ENCODE peak calls at places on chromosome 12, in four cellular contexts. One of them, this sample, is unnamed.

GRCh38 chr12:115983226-115983798 is 294.2 kb downstream of the MED13L start:
- DNase-seq in CD8-positive, alpha-beta memory T cell: no peak
- DNase-seq in esophagus squamous epithelium: no peak
- DNase-seq in endothelial cell of umbilical vein: peak; percentile 9
- DNase-seq in this sample: no peak

GRCh38 chr12:103680591-103681065 is 93.6 kb downstream of the STAB2 start:
- DNase-seq in CD8-positive, alpha-beta memory T cell: no peak
- DNase-seq in esophagus squamous epithelium: no peak
- DNase-seq in endothelial cell of umbilical vein: no peak
- DNase-seq in this sample: peak; percentile 52

GRCh38 chr12:99978152-99978551 is 6.6 kb downstream of the ANKS1B start:
- DNase-seq in CD8-positive, alpha-beta memory T cell: no peak
- DNase-seq in esophagus squamous epithelium: no peak
- DNase-seq in endothelial cell of umbilical vein: no peak
- DNase-seq in this sample: no peak

GRCh38 chr12:52442600-52443061 is 8.5 kb upstream of the KRT75 start:
- DNase-seq in CD8-positive, alpha-beta memory T cell: no peak
- DNase-seq in esophagus squamous epithelium: no peak
- DNase-seq in endothelial cell of umbilical vein: no peak
- DNase-seq in this sample: no peak

GRCh38 chr12:48794870-48795269 is 6.0 kb upstream of the ADCY6 start:
- DNase-seq in CD8-positive, alpha-beta memory T cell: no peak
- DNase-seq in esophagus squamous epithelium: no peak
- DNase-seq in endothelial cell of umbilical vein: no peak
- DNase-seq in this sample: no peak

GRCh38 chr12:34236073-34236472 is 213.8 kb downstream of the ALG10 start:
- DNase-seq in CD8-positive, alpha-beta memory T cell: no peak
- DNase-seq in esophagus squamous epithelium: no peak
- DNase-seq in endothelial cell of umbilical vein: no peak
- DNase-seq in this sample: no peak

GRCh38 chr12:4251228-4251891 is 22.2 kb upstream of the CCND2 start:
- DNase-seq in CD8-positive, alpha-beta memory T cell: peak; percentile 57
- DNase-seq in esophagus squamous epithelium: no peak
- DNase-seq in endothelial cell of umbilical vein: no peak
- DNase-seq in this sample: no peak

GRCh38 chr12:95943231-95943842 is at the start of gene AMDHD1:
- DNase-seq in CD8-positive, alpha-beta memory T cell: peak; percentile 72
- DNase-seq in esophagus squamous epithelium: no peak
- DNase-seq in endothelial cell of umbilical vein: peak; percentile 59
- DNase-seq in this sample: peak; percentile 30

GRCh38 chr12:26149963-26150362 is 25.1 kb upstream of the BHLHE41 start:
- DNase-seq in CD8-positive, alpha-beta memory T cell: no peak
- DNase-seq in esophagus squamous epithelium: no peak
- DNase-seq in endothelial cell of umbilical vein: no peak
- DNase-seq in this sample: no peak

GRCh38 chr12:12715459-12716150 is 1.6 kb upstream of the CDKN1B start:
- DNase-seq in CD8-positive, alpha-beta memory T cell: peak; percentile 36
- DNase-seq in esophagus squamous epithelium: no peak
- DNase-seq in endothelial cell of umbilical vein: peak; percentile 73
- DNase-seq in this sample: no peak

GRCh38 chr12:5882511-5883185 is 62.4 kb downstream of the ANO2 start:
- DNase-seq in CD8-positive, alpha-beta memory T cell: no peak
- DNase-seq in esophagus squamous epithelium: no peak
- DNase-seq in endothelial cell of umbilical vein: no peak
- DNase-seq in this sample: no peak

GRCh38 chr12:59744564-59744963 is 148.7 kb downstream of the SLC16A7 start:
- DNase-seq in CD8-positive, alpha-beta memory T cell: no peak
- DNase-seq in esophagus squamous epithelium: no peak
- DNase-seq in endothelial cell of umbilical vein: no peak
- DNase-seq in this sample: no peak

GRCh38 chr12:12265571-12266388 is 1.1 kb downstream of the LRP6 start:
- DNase-seq in CD8-positive, alpha-beta memory T cell: peak; percentile 7
- DNase-seq in esophagus squamous epithelium: no peak
- DNase-seq in endothelial cell of umbilical vein: peak; percentile 58
- DNase-seq in this sample: no peak

GRCh38 chr12:116539905-116540482 is 19.2 kb upstream of the MAP1LC3B2 start:
- DNase-seq in CD8-positive, alpha-beta memory T cell: no peak
- DNase-seq in esophagus squamous epithelium: no peak
- DNase-seq in endothelial cell of umbilical vein: peak; percentile 14
- DNase-seq in this sample: no peak

GRCh38 chr12:56307221-56307965 is 7.3 kb upstream of the CS start:
- DNase-seq in CD8-positive, alpha-beta memory T cell: no peak
- DNase-seq in esophagus squamous epithelium: no peak
- DNase-seq in endothelial cell of umbilical vein: no peak
- DNase-seq in this sample: no peak

GRCh38 chr12:13573698-13574321 is 377.3 kb downstream of the EMP1 start:
- DNase-seq in CD8-positive, alpha-beta memory T cell: no peak
- DNase-seq in esophagus squamous epithelium: no peak
- DNase-seq in endothelial cell of umbilical vein: no peak
- DNase-seq in this sample: no peak

GRCh38 chr12:113850309-113851056 is 115.6 kb downstream of the RBM19 start:
- DNase-seq in CD8-positive, alpha-beta memory T cell: no peak
- DNase-seq in esophagus squamous epithelium: no peak
- DNase-seq in endothelial cell of umbilical vein: no peak
- DNase-seq in this sample: peak; percentile 69

GRCh38 chr12:47942327-47943230 is 20.8 kb upstream of the TMEM106C start:
- DNase-seq in CD8-positive, alpha-beta memory T cell: peak; percentile 29
- DNase-seq in esophagus squamous epithelium: no peak
- DNase-seq in endothelial cell of umbilical vein: no peak
- DNase-seq in this sample: no peak

GRCh38 chr12:9118161-9118560 is 2.4 kb upstream of the A2M start:
- DNase-seq in CD8-positive, alpha-beta memory T cell: no peak
- DNase-seq in esophagus squamous epithelium: no peak
- DNase-seq in endothelial cell of umbilical vein: peak; percentile 16
- DNase-seq in this sample: no peak

GRCh38 chr12:9673404-9674225 is 4.1 kb downstream of the CLEC2D start:
- DNase-seq in CD8-positive, alpha-beta memory T cell: peak; percentile 68
- DNase-seq in esophagus squamous epithelium: no peak
- DNase-seq in endothelial cell of umbilical vein: peak; percentile 94
- DNase-seq in this sample: peak; percentile 67

GRCh38 chr12:10701226-10701681 is 21.9 kb downstream of the YBX3 start:
- DNase-seq in CD8-positive, alpha-beta memory T cell: no peak
- DNase-seq in esophagus squamous epithelium: no peak
- DNase-seq in endothelial cell of umbilical vein: no peak
- DNase-seq in this sample: no peak

DNA sequence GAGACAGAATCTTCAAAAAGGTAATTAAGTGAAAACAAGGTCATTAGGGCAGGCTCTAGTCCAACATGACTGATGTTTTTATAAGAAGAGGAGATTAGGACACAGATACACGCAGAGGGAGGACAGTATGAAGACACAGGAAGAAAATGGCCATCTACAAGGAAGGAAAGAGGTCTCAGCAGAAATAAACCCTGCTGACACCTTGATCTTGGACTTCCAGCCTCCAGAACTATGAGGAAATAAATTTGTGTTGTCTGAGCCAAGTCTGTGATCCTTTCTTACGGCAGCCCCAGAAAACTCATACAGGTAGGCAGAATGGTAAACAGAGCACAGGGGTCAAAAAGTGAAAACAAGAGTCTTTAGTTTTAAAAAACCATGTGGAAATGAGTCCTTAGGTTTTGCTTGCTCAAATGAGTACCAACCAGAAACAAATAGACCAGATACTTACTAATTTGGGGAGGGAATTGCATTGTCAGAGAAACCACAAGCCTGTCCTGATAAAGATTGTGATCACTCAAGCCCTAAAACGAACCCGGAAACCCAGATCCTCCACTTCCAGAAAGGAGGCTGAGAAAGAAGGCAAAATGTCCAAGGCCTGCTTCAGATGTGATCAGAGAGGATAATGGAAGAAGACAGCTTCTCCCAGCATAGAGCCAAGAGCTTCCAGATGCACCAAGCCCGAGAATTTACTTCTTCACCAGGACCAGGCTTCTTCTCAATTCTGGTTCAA is 93.9 kb downstream of the DUSP6 start:
- DNase-seq in CD8-positive, alpha-beta memory T cell: no peak
- DNase-seq in esophagus squamous epithelium: no peak
- DNase-seq in endothelial cell of umbilical vein: no peak
- DNase-seq in this sample: no peak
- H3K27ac ChIP-seq in CD8-positive, alpha-beta memory T cell: no peak overlapping the region
- H3K27ac ChIP-seq in esophagus squamous epithelium: no peak overlapping the region
- H3K27ac ChIP-seq in endothelial cell of umbilical vein: no peak overlapping the region
- H3K27ac ChIP-seq in this sample: no peak overlapping the region

GRCh38 chr12:14964401-14964800 is 3.0 kb upstream of the ARHGDIB start:
- DNase-seq in CD8-positive, alpha-beta memory T cell: no peak
- DNase-seq in esophagus squamous epithelium: no peak
- DNase-seq in endothelial cell of umbilical vein: no peak
- DNase-seq in this sample: no peak
- H3K27ac ChIP-seq in CD8-positive, alpha-beta memory T cell: no peak overlapping the region
- H3K27ac ChIP-seq in esophagus squamous epithelium: no peak overlapping the region
- H3K27ac ChIP-seq in endothelial cell of umbilical vein: no peak overlapping the region
- H3K27ac ChIP-seq in this sample: no peak overlapping the region

GRCh38 chr12:6953417-6954315 is 2.5 kb downstream of the PTPN6 start:
- DNase-seq in CD8-positive, alpha-beta memory T cell: peak; percentile 80
- DNase-seq in esophagus squamous epithelium: no peak
- DNase-seq in endothelial cell of umbilical vein: peak; percentile 46
- DNase-seq in this sample: no peak

GRCh38 chr12:6952860-6953416 is 1.8 kb downstream of the PTPN6 start:
- DNase-seq in CD8-positive, alpha-beta memory T cell: no peak
- DNase-seq in esophagus squamous epithelium: no peak
- DNase-seq in endothelial cell of umbilical vein: no peak
- DNase-seq in this sample: no peak

GRCh38 chr12:6955462-6956331 is 4.5 kb downstream of the PTPN6 start:
- DNase-seq in CD8-positive, alpha-beta memory T cell: no peak
- DNase-seq in esophagus squamous epithelium: no peak
- DNase-seq in endothelial cell of umbilical vein: no peak
- DNase-seq in this sample: no peak

GRCh38 chr12:6954754-6955461 is 3.8 kb downstream of the PTPN6 start:
- DNase-seq in CD8-positive, alpha-beta memory T cell: no peak
- DNase-seq in esophagus squamous epithelium: no peak
- DNase-seq in endothelial cell of umbilical vein: no peak
- DNase-seq in this sample: no peak

DNA sequence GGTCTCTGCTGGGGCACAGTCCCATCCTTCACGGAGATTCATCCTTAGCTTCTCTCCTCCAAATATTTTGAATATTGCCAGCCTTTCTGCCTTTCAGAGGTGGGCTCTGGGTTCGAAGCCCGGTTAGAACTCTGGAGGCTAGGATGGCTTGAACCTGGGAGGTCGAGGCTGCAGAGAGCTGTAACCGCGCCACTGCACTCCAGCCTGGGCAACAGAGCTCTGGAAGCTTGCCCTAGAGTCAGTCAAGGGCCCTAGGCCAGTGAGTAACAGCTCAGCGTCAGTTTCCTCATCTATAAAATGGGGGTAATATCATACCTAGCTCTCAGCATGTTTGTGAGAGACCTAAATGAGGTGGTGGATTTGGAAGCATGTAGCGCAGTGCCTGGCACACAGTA is 3.2 kb downstream of the PTPN6 start:
- DNase-seq in CD8-positive, alpha-beta memory T cell: no peak
- DNase-seq in esophagus squamous epithelium: no peak
- DNase-seq in endothelial cell of umbilical vein: no peak
- DNase-seq in this sample: no peak
- H3K27ac ChIP-seq in CD8-positive, alpha-beta memory T cell: peak overlapping the region; percentile 68
- H3K27ac ChIP-seq in esophagus squamous epithelium: peak overlapping the region; percentile 30
- H3K27ac ChIP-seq in endothelial cell of umbilical vein: no peak overlapping the region
- H3K27ac ChIP-seq in this sample: peak overlapping the region; percentile 32

DNA sequence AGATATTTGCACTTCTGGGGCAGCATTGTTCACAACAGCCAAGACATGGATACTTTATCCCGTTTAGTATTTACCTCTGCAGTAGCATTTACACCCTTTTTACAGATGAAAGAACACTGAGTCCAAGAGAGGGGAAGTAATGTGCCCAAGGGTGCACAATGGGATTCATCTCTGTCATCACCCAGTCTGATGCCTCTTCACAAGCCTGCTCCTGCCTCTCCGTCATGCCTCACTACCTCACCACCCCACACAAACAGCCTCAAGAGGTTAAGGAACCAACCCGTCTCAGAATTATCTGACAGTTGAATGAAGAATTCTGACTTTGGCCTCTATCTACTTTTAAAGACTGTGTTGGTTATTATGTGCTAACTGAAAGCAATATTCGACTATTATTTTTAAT is 368.4 kb downstream of the ATP23 start:
- DNase-seq in CD8-positive, alpha-beta memory T cell: no peak
- DNase-seq in esophagus squamous epithelium: no peak
- DNase-seq in endothelial cell of umbilical vein: no peak
- DNase-seq in this sample: no peak
- H3K27ac ChIP-seq in CD8-positive, alpha-beta memory T cell: no peak overlapping the region
- H3K27ac ChIP-seq in esophagus squamous epithelium: peak overlapping the region; percentile 60
- H3K27ac ChIP-seq in endothelial cell of umbilical vein: peak overlapping the region; percentile 95
- H3K27ac ChIP-seq in this sample: no peak overlapping the region

DNA sequence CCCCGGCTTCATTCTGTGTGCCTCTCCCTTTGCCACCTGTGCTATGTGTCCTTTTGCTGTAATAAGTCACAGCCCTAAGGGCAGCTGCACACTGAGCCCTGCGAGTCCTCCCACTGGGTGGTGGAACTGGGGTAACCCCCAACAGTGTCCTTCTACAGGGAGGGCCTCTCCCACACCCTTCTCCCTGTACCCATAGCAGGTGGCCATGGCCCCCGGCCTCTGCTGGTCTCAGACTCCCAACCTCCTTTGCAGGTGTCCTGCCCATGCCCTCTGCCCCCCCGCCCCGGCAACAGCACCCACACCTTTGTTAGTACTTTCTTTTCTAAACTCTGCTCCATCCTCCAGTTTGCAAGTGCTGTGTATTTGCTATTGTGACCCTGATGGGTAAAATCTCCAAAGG is 171.8 kb downstream of the PIWIL1 start:
- DNase-seq in CD8-positive, alpha-beta memory T cell: no peak
- DNase-seq in esophagus squamous epithelium: no peak
- DNase-seq in endothelial cell of umbilical vein: no peak
- DNase-seq in this sample: no peak
- H3K27ac ChIP-seq in CD8-positive, alpha-beta memory T cell: no peak overlapping the region
- H3K27ac ChIP-seq in esophagus squamous epithelium: no peak overlapping the region
- H3K27ac ChIP-seq in endothelial cell of umbilical vein: no peak overlapping the region
- H3K27ac ChIP-seq in this sample: no peak overlapping the region

DNA sequence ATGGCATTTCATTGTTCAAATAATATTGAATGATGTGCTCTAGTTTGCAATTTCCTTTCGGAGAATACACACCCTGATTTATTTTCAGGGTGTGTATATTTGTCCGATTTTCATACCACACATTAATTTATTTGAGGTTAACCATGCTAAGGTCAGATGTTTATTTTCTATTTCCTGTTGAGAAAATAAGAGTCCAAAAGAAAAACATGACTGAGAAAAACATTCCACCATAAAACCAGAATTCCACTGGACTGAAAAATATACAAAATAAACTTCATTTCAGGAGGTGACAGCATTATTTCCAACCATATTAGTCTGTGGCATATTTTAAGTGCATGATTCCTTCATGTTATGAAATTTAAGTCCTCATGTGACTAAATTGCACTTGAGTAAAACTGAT is 64.2 kb upstream of the OVCH1 start:
- DNase-seq in CD8-positive, alpha-beta memory T cell: no peak
- DNase-seq in esophagus squamous epithelium: no peak
- DNase-seq in endothelial cell of umbilical vein: no peak
- DNase-seq in this sample: no peak
- H3K27ac ChIP-seq in CD8-positive, alpha-beta memory T cell: no peak overlapping the region
- H3K27ac ChIP-seq in esophagus squamous epithelium: peak overlapping the region; percentile 55
- H3K27ac ChIP-seq in endothelial cell of umbilical vein: peak overlapping the region; percentile 52
- H3K27ac ChIP-seq in this sample: peak overlapping the region; percentile 83